ENCODE peak calls at places on chromosomes 4 and X, in four cellular contexts. One of them, this sample, is unnamed.

GRCh38 chr4:150960079-150960478 is 55.0 kb downstream of the LRBA start:
- DNase-seq in HepG2: peak
- DNase-seq in A549: peak
- DNase-seq in H1: no peak
- DNase-seq in this sample: peak

GRCh38 chrX:103431316-103431715 is 55.0 kb downstream of the BEX3 start:
- DNase-seq in A549: no peak
- DNase-seq in H1: no peak
- DNase-seq in HepG2: no peak
- DNase-seq in this sample: no peak

GRCh38 chrX:49829016-49829415 is at the start of gene PAGE4:
- DNase-seq in A549: no peak
- DNase-seq in H1: no peak
- DNase-seq in HepG2: no peak
- DNase-seq in this sample: peak

GRCh38 chr4:35966558-35966957 is 277.8 kb downstream of the ARAP2 start:
- DNase-seq in HepG2: no peak
- DNase-seq in H1: no peak
- DNase-seq in A549: no peak
- DNase-seq in this sample: no peak

GRCh38 chr4:54545663-54546424 is 111.9 kb upstream of the KIT start:
- DNase-seq in A549: no peak
- DNase-seq in HepG2: no peak
- DNase-seq in H1: no peak
- DNase-seq in this sample: no peak

GRCh38 chr4:165709526-165709925 is 163.5 kb upstream of the TLL1 start:
- DNase-seq in A549: no peak
- DNase-seq in HepG2: no peak
- DNase-seq in H1: no peak
- DNase-seq in this sample: no peak

GRCh38 chr4:151029537-151029936 is 14.5 kb upstream of the LRBA start:
- DNase-seq in H1: no peak
- DNase-seq in HepG2: no peak
- DNase-seq in A549: no peak
- DNase-seq in this sample: no peak

GRCh38 chr4:111562811-111563210 is 582.4 kb upstream of the FAM241A start:
- DNase-seq in H1: no peak
- DNase-seq in A549: no peak
- DNase-seq in HepG2: no peak
- DNase-seq in this sample: no peak

GRCh38 chrX:13123857-13124345 is 79.5 kb upstream of the FAM9C start:
- DNase-seq in HepG2: peak
- DNase-seq in H1: no peak
- DNase-seq in A549: no peak
- DNase-seq in this sample: no peak

GRCh38 chrX:123607806-123608205 is 125.0 kb downstream of the THOC2 start:
- DNase-seq in HepG2: no peak
- DNase-seq in H1: no peak
- DNase-seq in A549: no peak
- DNase-seq in this sample: no peak

GRCh38 chrX:118718737-118719136 is 8.7 kb upstream of the IL13RA1 start:
- DNase-seq in HepG2: no peak
- DNase-seq in H1: no peak
- DNase-seq in A549: no peak
- DNase-seq in this sample: no peak

GRCh38 chr4:8391972-8392371 is 48.6 kb downstream of the ACOX3 start:
- DNase-seq in HepG2: no peak
- DNase-seq in A549: no peak
- DNase-seq in H1: no peak
- DNase-seq in this sample: no peak

GRCh38 chrX:119669424-119670037 is 23.4 kb downstream of the SEPTIN6 start:
- DNase-seq in A549: no peak
- DNase-seq in HepG2: peak
- DNase-seq in H1: no peak
- DNase-seq in this sample: no peak

GRCh38 chr4:158458271-158458895 is 63.3 kb upstream of the RXFP1 start:
- DNase-seq in HepG2: no peak
- DNase-seq in A549: no peak
- DNase-seq in H1: no peak
- DNase-seq in this sample: no peak

GRCh38 chr4:134747108-134747805 is 545.7 kb upstream of the PABPC4L start:
- DNase-seq in A549: no peak
- DNase-seq in H1: no peak
- DNase-seq in HepG2: peak
- DNase-seq in this sample: no peak

GRCh38 chr4:97105716-97106115 is 1037.6 kb downstream of the STPG2 start:
- DNase-seq in H1: no peak
- DNase-seq in A549: no peak
- DNase-seq in HepG2: no peak
- DNase-seq in this sample: no peak

GRCh38 chr4:165440415-165440882 is 61.6 kb downstream of the CPE start:
- DNase-seq in A549: peak
- DNase-seq in H1: no peak
- DNase-seq in HepG2: peak
- DNase-seq in this sample: no peak

GRCh38 chr4:20883677-20884076 is 183.4 kb downstream of the PACRGL start:
- DNase-seq in HepG2: no peak
- DNase-seq in H1: no peak
- DNase-seq in A549: no peak
- DNase-seq in this sample: no peak

GRCh38 chr4:52244773-52245360 is 193.8 kb downstream of the SPATA18 start:
- DNase-seq in H1: no peak
- DNase-seq in HepG2: no peak
- DNase-seq in A549: no peak
- DNase-seq in this sample: no peak

GRCh38 chr4:114334808-114335739 is 263.5 kb upstream of the UGT8 start:
- DNase-seq in HepG2: no peak
- DNase-seq in A549: no peak
- DNase-seq in H1: no peak
- DNase-seq in this sample: no peak

GRCh38 chr4:48767530-48767929 is 12.5 kb downstream of the FRYL start:
- DNase-seq in A549: no peak
- DNase-seq in H1: no peak
- DNase-seq in HepG2: no peak
- DNase-seq in this sample: no peak

GRCh38 chr4:113153529-113154101 is 104.2 kb downstream of the ANK2 start:
- DNase-seq in H1: no peak
- DNase-seq in HepG2: peak
- DNase-seq in A549: no peak
- DNase-seq in this sample: no peak

GRCh38 chrX:150575415-150575814 is 7.0 kb downstream of the MTM1 start:
- DNase-seq in H1: no peak
- DNase-seq in HepG2: no peak
- DNase-seq in A549: no peak
- DNase-seq in this sample: no peak

GRCh38 chr4:174714393-174715211 is 114.4 kb downstream of the GLRA3 start:
- DNase-seq in HepG2: peak
- DNase-seq in A549: peak
- DNase-seq in H1: peak
- DNase-seq in this sample: peak

GRCh38 chrX:7689791-7690412 is 153.1 kb upstream of the VCX start:
- DNase-seq in A549: no peak
- DNase-seq in HepG2: no peak
- DNase-seq in H1: no peak
- DNase-seq in this sample: no peak

GRCh38 chrX:40058719-40059118 is 39.0 kb downstream of the BCOR start:
- DNase-seq in HepG2: no peak
- DNase-seq in H1: no peak
- DNase-seq in A549: no peak
- DNase-seq in this sample: no peak

GRCh38 chr4:242121-242848 is 63.0 kb downstream of the ZNF732 start:
- DNase-seq in HepG2: peak
- DNase-seq in A549: no peak
- DNase-seq in H1: peak
- DNase-seq in this sample: peak

GRCh38 chr4:71377561-71377960 is 38.7 kb downstream of the SLC4A4 start:
- DNase-seq in H1: no peak
- DNase-seq in HepG2: no peak
- DNase-seq in A549: peak
- DNase-seq in this sample: no peak

DNA sequence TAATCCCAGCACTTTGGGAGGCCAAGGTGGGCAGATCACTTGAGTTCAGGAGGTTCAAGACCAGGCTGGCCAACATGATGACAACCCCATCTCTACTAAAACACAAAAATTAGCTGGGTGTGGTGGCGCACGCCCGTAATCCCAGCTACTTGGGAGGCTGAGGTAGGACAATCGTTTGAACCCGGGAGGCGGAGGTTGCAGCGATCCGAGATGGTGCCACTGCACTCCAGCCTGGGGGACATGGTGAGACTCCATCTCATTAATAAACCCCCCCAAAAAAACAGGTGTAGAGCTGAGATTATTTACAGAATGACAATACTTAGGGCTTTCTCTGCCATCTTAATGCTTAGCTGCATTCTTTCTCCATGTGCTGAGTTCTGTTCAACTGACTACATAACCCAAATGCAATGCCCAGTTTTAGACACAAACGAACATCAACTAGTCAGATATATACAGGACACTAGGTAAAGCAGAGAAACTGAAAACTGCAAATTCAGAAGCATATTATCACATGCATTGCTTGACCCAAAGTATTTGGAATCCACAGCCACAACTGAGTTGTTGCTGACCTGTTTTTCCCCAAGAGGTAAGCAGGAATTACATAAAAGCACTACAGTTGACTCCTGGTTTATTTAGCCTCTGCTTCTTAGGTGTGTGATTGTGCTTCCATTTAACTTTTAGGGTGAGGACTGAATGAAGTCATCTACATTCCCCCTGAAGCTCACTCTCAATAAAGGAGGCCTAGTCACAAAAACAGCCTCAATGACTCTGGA is 12.1 kb downstream of the RBMX start:
- DNase-seq in A549: no peak
- DNase-seq in H1: no peak
- DNase-seq in HepG2: no peak
- DNase-seq in this sample: no peak
- TF ChIP-seq PHF8 in A549: no peak
- TF ChIP-seq PHF8 in H1: no peak
- TF ChIP-seq PHF8 in HepG2: no peak
- TF ChIP-seq PHF8 in this sample: no peak

DNA sequence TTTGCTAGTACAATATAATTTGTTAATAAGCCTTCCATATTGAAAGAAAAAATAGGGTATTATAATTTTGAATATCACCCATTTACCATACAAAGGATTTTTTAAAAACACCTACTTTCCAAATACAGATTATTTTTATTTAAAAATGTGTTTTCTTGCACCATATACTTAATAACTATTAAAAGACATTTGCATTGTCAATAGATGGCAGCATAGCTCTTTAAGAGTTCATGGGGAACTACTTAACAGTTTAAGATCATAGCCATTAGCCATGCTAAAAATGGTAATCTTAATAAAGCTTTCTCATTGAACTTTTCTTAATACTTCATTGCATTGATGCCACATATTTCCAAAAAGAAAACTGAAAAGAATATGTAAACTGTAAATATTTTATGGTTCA is 1995.9 kb downstream of the C4orf33 start:
- DNase-seq in HepG2: peak
- DNase-seq in A549: no peak
- DNase-seq in H1: no peak
- DNase-seq in this sample: no peak
- TF ChIP-seq PHF8 in HepG2: no peak
- TF ChIP-seq PHF8 in A549: no peak
- TF ChIP-seq PHF8 in H1: no peak
- TF ChIP-seq PHF8 in this sample: no peak

GRCh38 chr4:153950100-153950979 is 161.5 kb upstream of the SFRP2 start:
- DNase-seq in A549: no peak
- DNase-seq in HepG2: peak
- DNase-seq in H1: no peak
- DNase-seq in this sample: no peak
- TF ChIP-seq PHF8 in A549: no peak
- TF ChIP-seq PHF8 in HepG2: no peak
- TF ChIP-seq PHF8 in H1: no peak
- TF ChIP-seq PHF8 in this sample: no peak

DNA sequence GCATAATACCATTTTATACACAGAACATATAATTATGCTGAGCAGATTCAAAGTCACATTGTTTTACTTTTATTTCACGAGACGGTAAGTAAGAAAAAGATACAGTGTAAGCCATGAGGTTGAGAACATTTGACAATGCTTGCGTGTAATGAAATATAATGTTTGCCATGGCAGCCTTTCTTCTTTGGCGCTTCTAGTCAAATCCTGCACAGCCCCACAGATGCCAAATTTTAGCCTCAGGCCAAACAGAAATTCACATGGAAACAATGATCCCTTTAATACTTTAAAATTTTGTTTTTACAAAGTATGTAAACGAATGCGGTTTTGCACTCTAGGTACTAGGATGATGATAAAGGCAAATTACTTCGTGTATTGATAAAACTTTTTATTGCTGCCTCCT is 502.7 kb upstream of the SMIM31 start:
- DNase-seq in H1: no peak
- DNase-seq in A549: no peak
- DNase-seq in HepG2: no peak
- DNase-seq in this sample: no peak
- TF ChIP-seq PHF8 in H1: no peak
- TF ChIP-seq PHF8 in A549: no peak
- TF ChIP-seq PHF8 in HepG2: no peak
- TF ChIP-seq PHF8 in this sample: no peak

This sample was measured in K562.